ENCODE peak calls at places on chromosome 14, in five cellular contexts. One of them, this sample, is unnamed.

GRCh38 chr14:22540286-22540685 is 48.7 kb downstream of the DAD1 start:
- DNase-seq in mammary epithelial cell: no peak
- DNase-seq in sigmoid colon: no peak
- DNase-seq in AG04450: no peak
- DNase-seq in breast epithelium: no peak
- DNase-seq in this sample: no peak

GRCh38 chr14:52048641-52049204 is 20.1 kb downstream of the NID2 start:
- DNase-seq in mammary epithelial cell: no peak
- DNase-seq in sigmoid colon: peak; percentile 75
- DNase-seq in AG04450: no peak
- DNase-seq in breast epithelium: no peak
- DNase-seq in this sample: no peak

GRCh38 chr14:97366400-97366799 is 569.2 kb downstream of the VRK1 start:
- DNase-seq in mammary epithelial cell: no peak
- DNase-seq in sigmoid colon: no peak
- DNase-seq in AG04450: no peak
- DNase-seq in breast epithelium: no peak
- DNase-seq in this sample: no peak

GRCh38 chr14:90388437-90388836 is 8.4 kb upstream of the CALM1 start:
- DNase-seq in mammary epithelial cell: peak; percentile 80
- DNase-seq in sigmoid colon: no peak
- DNase-seq in AG04450: peak; percentile 57
- DNase-seq in breast epithelium: no peak
- DNase-seq in this sample: no peak

GRCh38 chr14:38254565-38255407 is 1.1 kb downstream of the CLEC14A start:
- DNase-seq in mammary epithelial cell: no peak
- DNase-seq in sigmoid colon: no peak
- DNase-seq in AG04450: no peak
- DNase-seq in breast epithelium: no peak
- DNase-seq in this sample: no peak

GRCh38 chr14:94345344-94346072 is 22.4 kb upstream of the SERPINA6 start:
- DNase-seq in mammary epithelial cell: peak; percentile 91
- DNase-seq in sigmoid colon: no peak
- DNase-seq in AG04450: peak; percentile 67
- DNase-seq in breast epithelium: no peak
- DNase-seq in this sample: no peak

GRCh38 chr14:73916324-73916723 is 29.7 kb downstream of the ZNF410 start:
- DNase-seq in mammary epithelial cell: no peak
- DNase-seq in sigmoid colon: no peak
- DNase-seq in AG04450: no peak
- DNase-seq in breast epithelium: no peak
- DNase-seq in this sample: no peak

GRCh38 chr14:105486974-105487448 is 325 bp downstream of the CRIP1 start:
- DNase-seq in mammary epithelial cell: no peak
- DNase-seq in sigmoid colon: peak; percentile 89
- DNase-seq in AG04450: no peak
- DNase-seq in breast epithelium: no peak
- DNase-seq in this sample: no peak

GRCh38 chr14:88682495-88683114 is 110.1 kb downstream of the EML5 start:
- DNase-seq in mammary epithelial cell: no peak
- DNase-seq in sigmoid colon: no peak
- DNase-seq in AG04450: no peak
- DNase-seq in breast epithelium: no peak
- DNase-seq in this sample: no peak

GRCh38 chr14:31692376-31692781 is 131.2 kb downstream of the NUBPL start:
- DNase-seq in mammary epithelial cell: no peak
- DNase-seq in sigmoid colon: no peak
- DNase-seq in AG04450: no peak
- DNase-seq in breast epithelium: no peak
- DNase-seq in this sample: no peak

GRCh38 chr14:83300454-83301064 is 1766.9 kb upstream of the SEL1L start:
- DNase-seq in mammary epithelial cell: peak; percentile 21
- DNase-seq in sigmoid colon: no peak
- DNase-seq in AG04450: no peak
- DNase-seq in breast epithelium: no peak
- DNase-seq in this sample: no peak

DNA sequence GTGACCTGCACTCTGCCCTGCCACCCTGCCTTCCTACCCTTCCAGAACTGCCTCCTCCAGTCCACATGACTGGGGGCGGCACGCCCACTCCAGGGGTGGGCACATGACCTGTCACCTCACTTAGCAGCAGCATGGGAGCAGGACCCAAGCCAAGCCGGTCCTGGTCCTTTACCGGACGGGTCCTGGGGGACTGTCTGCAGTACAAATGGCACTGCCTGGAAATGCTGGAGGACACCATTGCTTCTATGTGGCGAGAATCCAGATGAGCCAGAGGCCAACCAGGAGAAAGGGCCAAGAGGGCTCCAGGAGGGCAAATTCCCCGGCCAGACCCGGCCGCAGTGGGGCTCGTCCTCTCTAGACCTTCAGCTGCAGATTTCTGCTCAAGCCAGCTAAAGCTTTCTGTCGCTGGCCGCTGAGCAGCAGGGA is 33.1 kb downstream of the ITPK1 start:
- DNase-seq in mammary epithelial cell: no peak
- DNase-seq in sigmoid colon: no peak
- DNase-seq in AG04450: no peak
- DNase-seq in breast epithelium: no peak
- DNase-seq in this sample: no peak
- H3K27ac ChIP-seq in mammary epithelial cell: no peak overlapping the region
- H3K27ac ChIP-seq in sigmoid colon: no peak overlapping the region
- H3K27ac ChIP-seq in AG04450: no peak overlapping the region
- H3K27ac ChIP-seq in breast epithelium: no peak overlapping the region
- H3K27ac ChIP-seq in this sample: no peak overlapping the region

GRCh38 chr14:21057803-21058675 is at the start of gene RNASE8:
- DNase-seq in mammary epithelial cell: peak; percentile 48
- DNase-seq in sigmoid colon: no peak
- DNase-seq in AG04450: no peak
- DNase-seq in breast epithelium: no peak
- DNase-seq in this sample: no peak
- H3K27ac ChIP-seq in mammary epithelial cell: no peak within 1 kb of the TSS
- H3K27ac ChIP-seq in sigmoid colon: no peak within 1 kb of the TSS
- H3K27ac ChIP-seq in AG04450: peak within 1 kb of the TSS; percentile 52
- H3K27ac ChIP-seq in breast epithelium: no peak within 1 kb of the TSS
- H3K27ac ChIP-seq in this sample: no peak within 1 kb of the TSS

GRCh38 chr14:56666716-56667115 is 87.1 kb downstream of the TMEM260 start:
- DNase-seq in mammary epithelial cell: peak; percentile 64
- DNase-seq in sigmoid colon: no peak
- DNase-seq in AG04450: no peak
- DNase-seq in breast epithelium: no peak
- DNase-seq in this sample: no peak
- H3K27ac ChIP-seq in mammary epithelial cell: peak overlapping the region; percentile 83
- H3K27ac ChIP-seq in sigmoid colon: no peak overlapping the region
- H3K27ac ChIP-seq in AG04450: no peak overlapping the region
- H3K27ac ChIP-seq in breast epithelium: no peak overlapping the region
- H3K27ac ChIP-seq in this sample: no peak overlapping the region

GRCh38 chr14:53542692-53543091 is 389.6 kb upstream of the DDHD1 start:
- DNase-seq in mammary epithelial cell: peak; percentile 5
- DNase-seq in sigmoid colon: no peak
- DNase-seq in AG04450: no peak
- DNase-seq in breast epithelium: no peak
- DNase-seq in this sample: no peak
- H3K27ac ChIP-seq in mammary epithelial cell: no peak overlapping the region
- H3K27ac ChIP-seq in sigmoid colon: no peak overlapping the region
- H3K27ac ChIP-seq in AG04450: no peak overlapping the region
- H3K27ac ChIP-seq in breast epithelium: no peak overlapping the region
- H3K27ac ChIP-seq in this sample: no peak overlapping the region

GRCh38 chr14:101369194-101369915 is 191.9 kb upstream of the DIO3 start:
- DNase-seq in mammary epithelial cell: no peak
- DNase-seq in sigmoid colon: peak; percentile 63
- DNase-seq in AG04450: no peak
- DNase-seq in breast epithelium: no peak
- DNase-seq in this sample: no peak

GRCh38 chr14:101369916-101370592 is 191.2 kb upstream of the DIO3 start:
- DNase-seq in mammary epithelial cell: no peak
- DNase-seq in sigmoid colon: no peak
- DNase-seq in AG04450: no peak
- DNase-seq in breast epithelium: no peak
- DNase-seq in this sample: no peak

GRCh38 chr14:101367421-101368261 is 193.7 kb upstream of the DIO3 start:
- DNase-seq in mammary epithelial cell: no peak
- DNase-seq in sigmoid colon: peak; percentile 66
- DNase-seq in AG04450: no peak
- DNase-seq in breast epithelium: no peak
- DNase-seq in this sample: no peak

GRCh38 chr14:101370593-101371569 is 190.4 kb upstream of the DIO3 start:
- DNase-seq in mammary epithelial cell: no peak
- DNase-seq in sigmoid colon: no peak
- DNase-seq in AG04450: no peak
- DNase-seq in breast epithelium: no peak
- DNase-seq in this sample: no peak

GRCh38 chr14:101368629-101369028 is 192.7 kb upstream of the DIO3 start:
- DNase-seq in mammary epithelial cell: no peak
- DNase-seq in sigmoid colon: peak; percentile 59
- DNase-seq in AG04450: no peak
- DNase-seq in breast epithelium: no peak
- DNase-seq in this sample: no peak
- H3K27ac ChIP-seq in mammary epithelial cell: no peak overlapping the region
- H3K27ac ChIP-seq in sigmoid colon: no peak overlapping the region
- H3K27ac ChIP-seq in AG04450: no peak overlapping the region
- H3K27ac ChIP-seq in breast epithelium: no peak overlapping the region
- H3K27ac ChIP-seq in this sample: no peak overlapping the region

GRCh38 chr14:103519043-103519836 is 3.4 kb downstream of the CKB start:
- DNase-seq in mammary epithelial cell: no peak
- DNase-seq in sigmoid colon: peak; percentile 76
- DNase-seq in AG04450: no peak
- DNase-seq in breast epithelium: no peak
- DNase-seq in this sample: no peak
- H3K27ac ChIP-seq in mammary epithelial cell: no peak overlapping the region
- H3K27ac ChIP-seq in sigmoid colon: peak overlapping the region; percentile 94
- H3K27ac ChIP-seq in AG04450: no peak overlapping the region
- H3K27ac ChIP-seq in breast epithelium: no peak overlapping the region
- H3K27ac ChIP-seq in this sample: peak overlapping the region; percentile 91

GRCh38 chr14:65749287-65749686 is 336.8 kb downstream of the FUT8 start:
- DNase-seq in mammary epithelial cell: no peak
- DNase-seq in sigmoid colon: no peak
- DNase-seq in AG04450: no peak
- DNase-seq in breast epithelium: no peak
- DNase-seq in this sample: no peak

GRCh38 chr14:65748796-65749195 is 336.3 kb downstream of the FUT8 start:
- DNase-seq in mammary epithelial cell: no peak
- DNase-seq in sigmoid colon: no peak
- DNase-seq in AG04450: no peak
- DNase-seq in breast epithelium: no peak
- DNase-seq in this sample: no peak

GRCh38 chr14:65751510-65751909 is 339.0 kb downstream of the FUT8 start:
- DNase-seq in mammary epithelial cell: no peak
- DNase-seq in sigmoid colon: no peak
- DNase-seq in AG04450: no peak
- DNase-seq in breast epithelium: no peak
- DNase-seq in this sample: no peak

GRCh38 chr14:65753061-65753460 is 340.5 kb downstream of the FUT8 start:
- DNase-seq in mammary epithelial cell: no peak
- DNase-seq in sigmoid colon: no peak
- DNase-seq in AG04450: no peak
- DNase-seq in breast epithelium: no peak
- DNase-seq in this sample: no peak

DNA sequence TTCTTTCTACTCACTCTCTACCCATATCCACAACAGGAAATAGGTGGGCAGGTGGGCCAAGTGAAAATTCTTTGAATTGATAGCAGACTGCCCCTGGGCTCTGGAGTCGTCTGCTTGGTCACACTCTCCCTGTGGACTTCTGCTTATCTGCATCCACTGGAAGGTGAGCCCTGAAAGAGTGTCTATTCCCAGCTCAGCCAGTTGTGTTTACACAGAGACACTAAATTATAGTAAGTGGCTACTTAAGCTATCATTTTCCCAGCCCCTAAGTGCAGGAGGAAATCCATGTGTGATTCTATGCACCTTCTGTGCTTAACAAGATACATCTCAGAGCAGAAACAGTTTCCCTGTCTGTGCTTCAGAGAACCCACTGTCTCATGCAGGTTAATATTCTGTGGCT is 338.4 kb downstream of the FUT8 start:
- DNase-seq in mammary epithelial cell: no peak
- DNase-seq in sigmoid colon: no peak
- DNase-seq in AG04450: no peak
- DNase-seq in breast epithelium: no peak
- DNase-seq in this sample: no peak
- H3K27ac ChIP-seq in mammary epithelial cell: no peak overlapping the region
- H3K27ac ChIP-seq in sigmoid colon: no peak overlapping the region
- H3K27ac ChIP-seq in AG04450: no peak overlapping the region
- H3K27ac ChIP-seq in breast epithelium: no peak overlapping the region
- H3K27ac ChIP-seq in this sample: no peak overlapping the region